ENCODE peak calls at places on chromosomes 11 and 22, in four cellular contexts. D, J, M and F are unnamed samples. For H3K9me3, the result is how much of the 10 kb centered on the place peaks cover.

GRCh38 chr11:80586464-80586863 is 1145.6 kb upstream of the TENM4 start:
- DNase-seq in J (no peak), M (no peak), D (no peak), F (no peak)

GRCh38 chr11:58927393-58928081 is 11.8 kb upstream of the GLYATL1 start:
- DNase-seq in M (no peak), D (peak), J (no peak), F (no peak)

GRCh38 chr22:29011200-29011867 is 50.3 kb downstream of the C22orf31 start:
- DNase-seq in J (peak), D (peak), M (no peak), F (no peak)

GRCh38 chr11:99422581-99423434 is 402.1 kb downstream of the CNTN5 start:
- DNase-seq in J (no peak), D (no peak), M (no peak), F (no peak)

GRCh38 chr11:58507355-58507754 is 550 bp downstream of the OR5B21 start:
- DNase-seq in M (no peak), J (no peak), D (no peak), F (no peak)

GRCh38 chr11:113885897-113886296 is 10.5 kb upstream of the USP28 start:
- DNase-seq in M (no peak), D (no peak), J (no peak), F (no peak)

GRCh38 chr22:45516923-45517675 is 14.4 kb downstream of the FBLN1 start:
- DNase-seq in D (peak), J (no peak), M (no peak), F (no peak)

GRCh38 chr11:112050721-112051120 is 23.1 kb downstream of the PIH1D2 start:
- DNase-seq in J (no peak), D (no peak), M (no peak), F (no peak)

GRCh38 chr22:30426395-30427353 is 1.1 kb downstream of the MTFP1 start:
- DNase-seq in M (peak), J (peak), D (peak), F (peak)

GRCh38 chr11:113952588-113952987 is 22.3 kb upstream of the HTR3A start:
- DNase-seq in M (no peak), J (no peak), D (no peak), F (no peak)

GRCh38 chr11:61956191-61957027 is 6.3 kb downstream of the BEST1 start:
- DNase-seq in J (no peak), M (no peak), D (no peak), F (no peak)

GRCh38 chr22:46349681-46350080 is 14.2 kb downstream of the TRMU start:
- DNase-seq in M (peak), D (peak), J (no peak), F (no peak)

GRCh38 chr11:11998091-11998781 is 10.2 kb downstream of the DKK3 start:
- DNase-seq in D (no peak), J (peak), M (no peak), F (no peak)

GRCh38 chr22:20423636-20424511 is 13.8 kb downstream of the SCARF2 start:
- DNase-seq in D (no peak), M (peak), J (no peak), F (no peak)

GRCh38 chr22:39306456-39307361 is 12.7 kb downstream of the RPL3 start:
- DNase-seq in D (peak), J (peak), M (peak), F (no peak)

GRCh38 chr11:85626496-85626895 is 648 bp downstream of the DLG2 start:
- DNase-seq in D (peak), J (no peak), M (no peak), F (peak)

GRCh38 chr11:100671471-100671870 is 15.6 kb upstream of the ARHGAP42 start:
- DNase-seq in M (no peak), D (no peak), J (no peak), F (no peak)

GRCh38 chr22:27329471-27329870 is 472.1 kb downstream of the MN1 start:
- DNase-seq in M (no peak), J (no peak), D (no peak), F (no peak)

GRCh38 chr11:103234974-103235373 is 125.7 kb downstream of the DYNC2H1 start:
- DNase-seq in J (no peak), M (no peak), D (no peak), F (no peak)

GRCh38 chr11:45289369-45289768 is 3.2 kb upstream of the SYT13 start:
- DNase-seq in D (no peak), J (no peak), M (no peak), F (no peak)

GRCh38 chr11:31810779-31811647 is at the start of gene PAX6:
- DNase-seq in D (peak), J (peak), M (no peak), F (peak)
- TF ChIP-seq POLR2A in D (no peak), J (no peak), M (no peak), F (no peak)

GRCh38 chr22:31723699-31724098 is 26.2 kb downstream of the PRR14L start:
- DNase-seq in D (no peak), M (no peak), J (no peak), F (no peak)
- H3K9me3 ChIP-seq in D (under half), M (under half), J (under half), F (under half)

DNA sequence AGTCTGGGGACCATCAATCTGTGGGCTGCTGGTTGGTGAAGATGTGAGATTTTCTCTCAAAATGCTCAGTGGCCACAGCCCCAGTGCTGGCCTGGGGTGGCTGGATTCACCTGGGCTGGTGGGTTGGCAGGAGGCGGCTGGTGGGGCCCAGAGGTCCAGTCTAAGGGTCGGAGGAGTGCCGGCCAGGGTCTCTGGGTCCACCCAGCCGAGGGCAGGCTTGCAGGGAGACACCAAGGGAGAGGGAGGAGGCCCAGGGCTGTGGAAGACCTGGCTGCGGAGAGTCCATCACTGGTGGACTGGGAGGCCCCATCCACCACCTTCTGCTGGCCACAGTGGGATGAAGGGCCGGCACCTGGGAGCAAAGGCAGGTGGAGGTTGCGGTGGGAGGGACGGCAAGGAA is 582 bp upstream of the SHANK3 start:
- DNase-seq in D (no peak), M (no peak), J (no peak), F (no peak)
- TF ChIP-seq POLR2A in D (no peak), M (no peak), J (no peak), F (no peak)

GRCh38 chr11:126393143-126393542 is 37.7 kb downstream of the ST3GAL4 start:
- DNase-seq in D (no peak), J (no peak), M (no peak), F (no peak)

GRCh38 chr11:126391286-126391954 is 35.9 kb downstream of the ST3GAL4 start:
- DNase-seq in D (no peak), M (no peak), J (no peak), F (no peak)

GRCh38 chr11:126392638-126393023 is 37.1 kb downstream of the ST3GAL4 start:
- DNase-seq in J (no peak), M (no peak), D (no peak), F (no peak)

GRCh38 chr11:126391970-126392637 is 36.6 kb downstream of the ST3GAL4 start:
- DNase-seq in M (no peak), J (no peak), D (peak), F (no peak)

GRCh38 chr11:126394036-126394435 is 38.5 kb downstream of the ST3GAL4 start:
- DNase-seq in D (no peak), J (no peak), M (no peak), F (no peak)
- H3K9me3 ChIP-seq in D (under half), J (under half), M (under half), F (under half)

GRCh38 chr22:21933413-21933812 is 19.2 kb downstream of the PPM1F start:
- DNase-seq in M (peak), D (no peak), J (no peak), F (no peak)
- TF ChIP-seq POLR2A in M (no peak), D (no peak), J (no peak), F (no peak)

GRCh38 chr11:94788396-94788795 is 20.2 kb downstream of the AMOTL1 start:
- DNase-seq in J (peak), D (no peak), M (no peak), F (no peak)
- H3K9me3 ChIP-seq in J (under half), D (under half), M (under half), F (under half)

GRCh38 chr22:49964493-49965290 is 4.1 kb downstream of the PIM3 start:
- DNase-seq in J (no peak), M (peak), D (no peak), F (peak)
- TF ChIP-seq POLR2A in J (peak), M (no peak), D (no peak), F (no peak)

DNA sequence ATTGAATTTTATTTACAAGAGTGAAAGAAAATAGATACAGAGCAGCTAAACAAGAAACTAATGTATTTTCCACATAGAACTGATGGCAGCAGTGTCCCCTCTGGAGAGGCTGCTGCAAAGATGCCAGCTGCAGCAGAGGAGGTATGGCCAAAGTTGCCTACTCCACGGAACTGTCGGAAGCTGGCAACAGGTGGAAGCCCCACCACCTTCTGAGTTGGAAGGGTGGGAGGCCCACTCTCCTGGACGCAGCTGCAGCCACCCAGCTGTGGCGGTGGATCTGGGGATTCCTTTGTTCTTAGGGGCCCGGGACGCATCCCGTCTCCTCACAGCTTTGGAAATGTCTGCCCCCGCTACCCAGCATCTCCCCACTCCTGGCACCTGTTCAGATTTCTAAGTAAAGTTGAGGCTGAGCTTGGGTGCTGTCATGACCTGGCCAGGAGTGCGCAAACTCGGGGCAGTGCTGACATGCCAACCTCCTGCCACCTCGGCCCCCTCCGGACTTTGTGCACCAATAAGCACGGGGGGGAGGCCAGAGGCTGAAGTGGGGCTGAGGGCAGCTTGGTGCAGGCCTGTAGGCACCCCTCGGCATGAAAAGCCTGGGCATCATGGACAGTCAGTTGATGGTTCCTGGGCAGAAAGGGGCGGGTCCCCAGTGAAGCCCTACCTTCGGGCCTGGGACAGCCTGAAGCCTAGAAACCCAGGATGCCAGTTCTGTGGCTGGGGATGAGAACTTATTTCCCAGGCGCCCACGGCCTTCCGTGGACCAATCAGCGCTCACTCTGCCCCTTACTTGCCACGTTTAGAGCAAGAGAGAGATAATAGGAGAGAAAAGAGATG is 1071.4 kb downstream of the JRKL start:
- DNase-seq in M (peak), D (no peak), J (no peak), F (no peak)
- H3K9me3 ChIP-seq in M (under half), D (under half), J (under half), F (under half)

GRCh38 chr11:118911880-118912741 is 13.6 kb downstream of the BCL9L start:
- DNase-seq in J (peak), D (peak), M (peak), F (peak)

GRCh38 chr11:118911113-118911879 is 14.4 kb downstream of the BCL9L start:
- DNase-seq in M (peak), D (peak), J (no peak), F (no peak)

GRCh38 chr11:118908931-118909618 is 16.7 kb downstream of the BCL9L start:
- DNase-seq in M (peak), D (peak), J (peak), F (peak)

GRCh38 chr11:118909619-118910308 is 16.0 kb downstream of the BCL9L start:
- DNase-seq in M (no peak), J (no peak), D (no peak), F (no peak)

DNA sequence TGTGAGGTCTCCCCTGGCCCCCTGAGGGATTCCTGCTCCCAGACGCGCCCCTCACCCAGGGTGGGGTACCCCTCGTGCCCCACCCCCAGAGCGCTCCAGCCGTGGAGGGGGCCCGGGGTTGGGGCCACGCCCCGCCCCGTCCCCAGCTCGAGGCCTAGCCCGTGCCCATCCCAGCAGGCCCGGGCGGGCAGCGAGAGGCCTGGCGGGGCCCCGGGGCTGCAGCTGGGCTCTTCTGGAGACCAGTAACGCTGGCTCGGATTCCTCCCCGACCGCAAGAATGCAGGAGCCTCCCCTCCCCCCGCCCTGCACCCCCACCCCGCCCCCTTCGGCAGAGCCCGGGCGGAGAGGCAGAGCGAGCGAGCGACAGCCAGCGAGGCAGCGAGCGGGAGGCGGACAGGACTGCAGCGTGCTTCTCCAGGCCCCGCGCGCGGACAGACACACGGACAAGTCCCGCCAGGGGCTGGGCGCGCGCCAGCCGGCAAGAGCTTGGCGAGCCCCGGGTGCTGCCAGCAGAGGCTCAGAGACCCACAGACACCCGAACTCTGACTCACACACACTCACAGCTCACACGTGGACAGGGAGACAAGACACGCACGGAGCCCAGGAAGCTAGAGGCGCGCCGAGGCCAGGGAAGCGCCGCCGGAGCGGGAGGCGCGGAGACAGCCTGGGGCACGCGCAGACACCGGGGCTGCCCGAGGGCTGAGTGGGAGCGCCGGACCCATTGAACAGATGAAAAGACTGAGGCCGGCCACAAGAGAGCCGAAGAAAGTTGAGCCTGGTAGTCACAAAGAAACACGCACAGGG is 15.2 kb downstream of the BCL9L start:
- DNase-seq in M (peak), J (peak), D (peak), F (peak)
- TF ChIP-seq POLR2A in M (peak), J (no peak), D (peak), F (peak)

GRCh38 chr22:47564158-47564450 is 801.7 kb downstream of the TBC1D22A start:
- DNase-seq in D (no peak), J (no peak), M (no peak), F (no peak)
- H3K9me3 ChIP-seq in D (under half), J (under half), M (under half), F (under half)